ENCODE peak calls at places on chromosome 18, in six cellular contexts. T, S, V, G, X and P are unnamed samples. For H3K27me3, the result is how much of the 10 kb centered on the place peaks cover.

GRCh38 chr18:47448956-47449355 is 197.5 kb upstream of the SKOR2 start:
- DNase-seq in G (no peak), X (no peak), S (no peak), V (no peak), T (no peak), P (no peak)

GRCh38 chr18:395481-396250 is 104.8 kb downstream of the COLEC12 start:
- DNase-seq in S (peak), V (no peak), T (no peak), X (no peak), G (no peak), P (no peak)

GRCh38 chr18:8423051-8423558 is 186.1 kb upstream of the RAB12 start:
- DNase-seq in G (no peak), T (no peak), V (no peak), X (no peak), S (no peak), P (no peak)

GRCh38 chr18:11807233-11807632 is 44.0 kb upstream of the CHMP1B start:
- DNase-seq in V (no peak), T (no peak), X (no peak), G (no peak), S (no peak), P (no peak)

GRCh38 chr18:49023281-49023937 is 72.6 kb upstream of the SMAD7 start:
- DNase-seq in V (no peak), S (no peak), T (no peak), X (peak), G (no peak), P (peak)

GRCh38 chr18:35949903-35950627 is 22.4 kb upstream of the RMP24 start:
- DNase-seq in T (peak), S (peak), V (no peak), G (peak), X (peak), P (peak)

GRCh38 chr18:3129053-3129864 is 90.5 kb downstream of the MYOM1 start:
- DNase-seq in S (peak), G (peak), V (no peak), T (peak), X (peak), P (peak)

GRCh38 chr18:24231773-24232735 is 93.2 kb downstream of the CABYR start:
- DNase-seq in S (no peak), G (no peak), X (peak), T (no peak), V (no peak), P (no peak)

GRCh38 chr18:50429207-50429948 is 54.5 kb downstream of the SKA1 start:
- DNase-seq in V (no peak), T (no peak), X (no peak), G (no peak), S (no peak), P (no peak)

GRCh38 chr18:5456577-5457466 is 87.0 kb downstream of the EPB41L3 start:
- DNase-seq in S (no peak), V (no peak), X (peak), G (peak), T (no peak), P (no peak)

GRCh38 chr18:35386600-35387366 is 9.6 kb upstream of the ZNF396 start:
- DNase-seq in G (no peak), X (peak), V (no peak), T (peak), S (peak), P (peak)

GRCh38 chr18:76401496-76401895 is 93.5 kb downstream of the ZNF516 start:
- DNase-seq in V (no peak), G (no peak), T (peak), X (peak), S (no peak), P (no peak)

GRCh38 chr18:10006261-10006903 is 92.6 kb downstream of the VAPA start:
- DNase-seq in X (peak), S (no peak), T (no peak), G (no peak), V (no peak), P (no peak)

GRCh38 chr18:23198217-23198845 is 63.0 kb downstream of the CABLES1 start:
- DNase-seq in G (no peak), S (no peak), T (no peak), V (no peak), X (no peak), P (no peak)

GRCh38 chr18:62420513-62421209 is 95.6 kb downstream of the TNFRSF11A start:
- DNase-seq in G (no peak), X (no peak), T (no peak), S (no peak), V (peak), P (peak)

GRCh38 chr18:71450258-71450657 is 1093.9 kb downstream of the CBLN2 start:
- DNase-seq in G (no peak), V (no peak), X (no peak), S (no peak), T (no peak), P (no peak)

GRCh38 chr18:36461551-36461987 is 164.1 kb downstream of the FHOD3 start:
- DNase-seq in G (no peak), S (no peak), T (no peak), X (no peak), V (no peak), P (no peak)

GRCh38 chr18:59460060-59460395 is 101.0 kb upstream of the LMAN1 start:
- DNase-seq in T (no peak), V (no peak), X (no peak), S (no peak), G (no peak), P (no peak)

GRCh38 chr18:58225101-58225500 is 181.1 kb downstream of the NEDD4L start:
- DNase-seq in V (peak), S (no peak), T (no peak), G (no peak), X (no peak), P (no peak)

GRCh38 chr18:7896164-7896563 is 329.0 kb downstream of the PTPRM start:
- DNase-seq in G (no peak), V (no peak), T (no peak), S (no peak), X (no peak), P (no peak)

GRCh38 chr18:46497129-46497528 is 159.9 kb downstream of the LOXHD1 start:
- DNase-seq in V (no peak), X (peak), S (no peak), T (no peak), G (no peak), P (no peak)

GRCh38 chr18:13888317-13888716 is 27.0 kb downstream of the MC2R start:
- DNase-seq in V (no peak), S (no peak), T (no peak), X (no peak), G (no peak), P (no peak)

GRCh38 chr18:48230459-48231113 is 178.6 kb downstream of the ZBTB7C start:
- DNase-seq in T (no peak), G (peak), V (no peak), X (no peak), S (peak), P (peak)

GRCh38 chr18:29004921-29005320 is 828.0 kb upstream of the CDH2 start:
- DNase-seq in X (no peak), S (no peak), V (no peak), G (no peak), T (no peak), P (no peak)
- H3K27ac ChIP-seq in X (no peak), S (no peak), V (no peak), G (no peak), T (no peak), P (no peak)

GRCh38 chr18:32478317-32478716 is 7.6 kb upstream of the GAREM1 start:
- DNase-seq in S (no peak), T (no peak), X (no peak), V (no peak), G (no peak), P (no peak)

GRCh38 chr18:32480581-32480980 is 9.9 kb upstream of the GAREM1 start:
- DNase-seq in V (no peak), T (no peak), S (no peak), G (no peak), X (no peak), P (no peak)

GRCh38 chr18:32483002-32483401 is 12.3 kb upstream of the GAREM1 start:
- DNase-seq in T (no peak), S (no peak), V (no peak), X (no peak), G (no peak), P (no peak)

GRCh38 chr18:32482117-32482516 is 11.4 kb upstream of the GAREM1 start:
- DNase-seq in T (no peak), X (no peak), G (no peak), S (no peak), V (no peak), P (no peak)

DNA sequence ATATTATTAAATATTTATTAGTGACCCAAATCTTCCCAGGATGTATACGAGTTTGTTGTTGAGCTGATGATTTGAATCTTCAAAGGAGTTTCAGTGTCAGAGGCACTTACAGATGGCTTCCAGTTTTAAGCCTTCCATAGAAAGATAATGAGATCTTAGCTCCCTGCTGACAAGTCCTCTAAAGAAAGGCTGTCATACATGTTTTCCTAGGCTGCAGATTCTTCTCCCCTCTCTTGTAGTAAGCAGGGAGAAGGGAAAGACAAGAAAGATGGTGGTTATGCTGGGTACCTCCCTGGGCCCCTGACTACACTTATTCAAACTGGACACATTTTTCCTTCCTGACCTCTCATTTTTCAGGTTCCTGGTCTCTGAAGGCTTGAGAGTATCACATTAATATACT is 8.1 kb upstream of the GAREM1 start:
- DNase-seq in S (no peak), X (no peak), T (no peak), G (no peak), V (no peak), P (no peak)
- TF ChIP-seq EP300 in S (no peak), X (no peak), T (no peak), G (no peak), V (no peak), P (no peak)

GRCh38 chr18:79784965-79785770 is 12.6 kb upstream of the KCNG2 start:
- DNase-seq in G (peak), S (no peak), X (peak), V (no peak), T (no peak), P (no peak)
- H3K27me3 ChIP-seq in G (under half), S (under half), X (under half), V (under half), T (under half), P (under half)

GRCh38 chr18:41126541-41127235 is 828.3 kb upstream of the PIK3C3 start:
- DNase-seq in X (no peak), G (no peak), T (no peak), V (no peak), S (no peak), P (no peak)

DNA sequence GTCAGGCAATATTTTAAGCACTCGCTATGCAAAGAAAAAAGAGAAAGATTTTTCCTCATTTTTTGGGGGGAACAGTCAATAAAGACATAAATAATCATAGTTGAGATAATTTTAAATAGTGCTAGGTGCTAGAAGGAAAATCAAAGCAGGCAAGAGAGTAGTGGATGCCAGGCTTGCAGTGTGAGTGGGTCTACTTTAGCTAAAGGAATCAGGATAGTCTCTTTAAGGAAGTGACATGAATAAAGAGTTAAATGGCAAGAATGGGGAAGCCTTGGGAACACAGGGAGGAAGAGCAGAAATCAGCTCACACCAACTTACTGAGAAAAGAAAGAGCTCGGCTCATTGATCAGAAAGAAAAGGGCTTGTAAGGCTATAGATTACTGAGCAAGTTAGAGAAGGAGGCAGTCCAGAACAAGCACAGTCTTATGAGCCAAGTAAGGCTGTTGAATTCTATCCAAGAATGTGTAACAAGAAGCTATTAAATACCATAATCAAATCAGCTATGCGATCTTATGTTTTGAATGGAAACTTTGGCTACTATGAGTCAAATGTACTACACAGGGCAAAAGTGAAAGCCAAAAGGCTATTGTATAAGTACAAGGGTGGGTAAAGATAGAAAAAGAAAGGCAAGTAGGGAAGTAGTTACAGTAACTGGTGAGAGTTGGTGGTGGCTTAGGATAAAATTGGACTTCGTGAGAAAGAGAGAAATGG is 833.8 kb upstream of the PIK3C3 start:
- DNase-seq in V (no peak), X (no peak), T (no peak), G (no peak), S (no peak), P (no peak)
- H3K27ac ChIP-seq in V (no peak), X (no peak), T (no peak), G (no peak), S (no peak), P (no peak)

DNA sequence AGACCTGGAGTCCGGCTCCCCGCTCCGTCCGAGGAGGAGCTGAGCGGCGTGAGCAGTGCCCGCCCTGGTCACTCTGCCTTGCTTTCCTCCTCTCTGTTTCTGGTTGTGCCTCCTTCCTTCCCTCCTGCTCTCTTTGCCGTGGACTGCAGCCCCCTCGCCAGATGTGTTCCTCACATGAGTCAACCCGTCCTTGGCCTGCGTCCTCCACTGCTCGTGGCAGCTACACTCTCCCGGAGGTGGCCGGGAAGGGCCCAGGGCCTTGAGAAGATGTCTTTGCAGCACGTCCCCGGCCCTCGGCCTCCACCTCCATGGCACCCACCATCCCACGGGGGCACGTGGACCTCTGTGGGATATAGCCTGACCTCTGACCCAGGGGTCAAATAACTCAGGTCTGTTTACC is 42.4 kb downstream of the NFATC1 start:
- DNase-seq in S (no peak), V (no peak), G (peak), X (no peak), T (no peak), P (no peak)
- TF ChIP-seq EP300 in S (no peak), V (no peak), G (no peak), X (no peak), T (no peak), P (no peak)

GRCh38 chr18:74457743-74458465 is 796 bp upstream of the DIPK1C start:
- DNase-seq in T (no peak), V (no peak), S (no peak), X (no peak), G (peak), P (no peak)
- H3K27me3 ChIP-seq in T (under half), V (under half), S (under half), X (under half), G (under half), P (half or more)